ENCODE peak calls at places on chromosomes 1 and 21, in five cellular contexts. M, O, K, H and F are unnamed samples.

GRCh38 chr1:223844521-223844961 is 1.2 kb downstream of the TP53BP2 start:
- DNase-seq in M (no peak), O (no peak), K (no peak), H (no peak), F (no peak)

GRCh38 chr1:209545423-209545822 is 38.1 kb upstream of the CAMK1G start:
- DNase-seq in M (no peak), O (no peak), K (no peak), H (no peak), F (no peak)

GRCh38 chr1:166789286-166789685 is 50.0 kb upstream of the POGK start:
- DNase-seq in M (no peak), O (no peak), K (no peak), H (no peak), F (no peak)

GRCh38 chr1:44347280-44347679 is 7.8 kb downstream of the ERI3 start:
- DNase-seq in M (no peak), O (no peak), K (no peak), H (no peak), F (no peak)

GRCh38 chr1:100657876-100658715 is 61.4 kb upstream of the VCAM1 start:
- DNase-seq in M (no peak), O (peak; percentile 46), K (no peak), H (no peak), F (no peak)

GRCh38 chr1:21607549-21608529 is 61.3 kb downstream of the RAP1GAP start:
- DNase-seq in M (peak; percentile 71), O (peak; percentile 96), K (no peak), H (peak; percentile 71), F (peak; percentile 95)

GRCh38 chr1:100721502-100722205 is 2.1 kb downstream of the VCAM1 start:
- DNase-seq in M (no peak), O (peak; percentile 42), K (peak; percentile 25), H (peak; percentile 80), F (peak; percentile 39)

GRCh38 chr1:226656601-226657277 is 82.3 kb downstream of the ITPKB start:
- DNase-seq in M (peak; percentile 50), O (no peak), K (no peak), H (no peak), F (no peak)

GRCh38 chr1:1617516-1617915 is 2.2 kb downstream of the MIB2 start:
- DNase-seq in M (no peak), O (no peak), K (no peak), H (no peak), F (no peak)

GRCh38 chr1:16226495-16227179 is 10.3 kb downstream of the CPLANE2 start:
- DNase-seq in M (no peak), O (peak; percentile 84), K (no peak), H (peak; percentile 62), F (peak; percentile 80)

GRCh38 chr1:3261007-3261968 is 192.3 kb downstream of the PRDM16 start:
- DNase-seq in M (no peak), O (no peak), K (no peak), H (no peak), F (peak; percentile 83)

GRCh38 chr1:247647864-247648263 is 31.7 kb downstream of the OR13G1 start:
- DNase-seq in M (no peak), O (peak; percentile 11), K (peak; percentile 43), H (no peak), F (peak; percentile 56)

GRCh38 chr1:53413175-53414001 is 45.8 kb upstream of the DMRTB1 start:
- DNase-seq in M (no peak), O (no peak), K (no peak), H (peak; percentile 44), F (no peak)

GRCh38 chr1:176536588-176536987 is 73.6 kb downstream of the PAPPA2 start:
- DNase-seq in M (no peak), O (no peak), K (no peak), H (no peak), F (no peak)

GRCh38 chr1:89051300-89051943 is 13.6 kb downstream of the GBP1 start:
- DNase-seq in M (no peak), O (no peak), K (no peak), H (no peak), F (no peak)

GRCh38 chr1:1024421-1025415 is 4.8 kb downstream of the AGRN start:
- DNase-seq in M (peak; percentile 77), O (no peak), K (peak; percentile 92), H (no peak), F (peak; percentile 76)

GRCh38 chr21:28771790-28772501 is 220.7 kb downstream of the LTN1 start:
- DNase-seq in M (no peak), O (no peak), K (no peak), H (no peak), F (no peak)

GRCh38 chr1:76830373-76830772 is 36.9 kb upstream of the ST6GALNAC5 start:
- DNase-seq in M (no peak), O (no peak), K (no peak), H (no peak), F (no peak)

GRCh38 chr1:1106510-1107221 is 9.2 kb downstream of the C1orf159 start:
- DNase-seq in M (no peak), O (no peak), K (no peak), H (no peak), F (no peak)

GRCh38 chr21:45228171-45228641 is 59.5 kb downstream of the POFUT2 start:
- DNase-seq in M (no peak), O (peak; percentile 72), K (peak; percentile 49), H (peak; percentile 80), F (no peak)

GRCh38 chr1:153550827-153551512 is 1.9 kb upstream of the S100A3 start:
- DNase-seq in M (no peak), O (peak; percentile 8), K (no peak), H (no peak), F (no peak)

GRCh38 chr1:234322979-234323378 is 50.3 kb upstream of the COA6 start:
- DNase-seq in M (peak; percentile 49), O (peak; percentile 12), K (no peak), H (no peak), F (peak; percentile 61)

GRCh38 chr21:29115899-29116298 is 14.5 kb upstream of the MAP3K7CL start:
- DNase-seq in M (no peak), O (no peak), K (no peak), H (no peak), F (no peak)

GRCh38 chr1:31575373-31576140 is 758 bp upstream of the TINAGL1 start:
- DNase-seq in M (peak; percentile 84), O (no peak), K (peak; percentile 95), H (peak; percentile 65), F (peak; percentile 91)

GRCh38 chr1:3283849-3284248 is 170.6 kb upstream of the ARHGEF16 start:
- DNase-seq in M (peak; percentile 23), O (peak; percentile 27), K (no peak), H (no peak), F (peak; percentile 63)

GRCh38 chr1:76090284-76091180 is 16.0 kb downstream of the ST6GALNAC3 start:
- DNase-seq in M (no peak), O (no peak), K (no peak), H (no peak), F (no peak)

GRCh38 chr1:5286244-5286643 is 631.8 kb downstream of the AJAP1 start:
- DNase-seq in M (no peak), O (no peak), K (no peak), H (no peak), F (no peak)

GRCh38 chr1:185695299-185695698 is 38.9 kb upstream of the HMCN1 start:
- DNase-seq in M (no peak), O (no peak), K (no peak), H (no peak), F (no peak)
- TF ChIP-seq CTCF in M (peak; percentile 24), O (peak; percentile 27), K (no peak), H (no peak), F (no peak)

GRCh38 chr1:165296205-165296604 is 60.3 kb downstream of the LMX1A start:
- DNase-seq in M (no peak), O (no peak), K (no peak), H (no peak), F (no peak)
- TF ChIP-seq POLR2A in M (no peak), O (no peak), K (no peak), H (no peak), F (no peak)

DNA sequence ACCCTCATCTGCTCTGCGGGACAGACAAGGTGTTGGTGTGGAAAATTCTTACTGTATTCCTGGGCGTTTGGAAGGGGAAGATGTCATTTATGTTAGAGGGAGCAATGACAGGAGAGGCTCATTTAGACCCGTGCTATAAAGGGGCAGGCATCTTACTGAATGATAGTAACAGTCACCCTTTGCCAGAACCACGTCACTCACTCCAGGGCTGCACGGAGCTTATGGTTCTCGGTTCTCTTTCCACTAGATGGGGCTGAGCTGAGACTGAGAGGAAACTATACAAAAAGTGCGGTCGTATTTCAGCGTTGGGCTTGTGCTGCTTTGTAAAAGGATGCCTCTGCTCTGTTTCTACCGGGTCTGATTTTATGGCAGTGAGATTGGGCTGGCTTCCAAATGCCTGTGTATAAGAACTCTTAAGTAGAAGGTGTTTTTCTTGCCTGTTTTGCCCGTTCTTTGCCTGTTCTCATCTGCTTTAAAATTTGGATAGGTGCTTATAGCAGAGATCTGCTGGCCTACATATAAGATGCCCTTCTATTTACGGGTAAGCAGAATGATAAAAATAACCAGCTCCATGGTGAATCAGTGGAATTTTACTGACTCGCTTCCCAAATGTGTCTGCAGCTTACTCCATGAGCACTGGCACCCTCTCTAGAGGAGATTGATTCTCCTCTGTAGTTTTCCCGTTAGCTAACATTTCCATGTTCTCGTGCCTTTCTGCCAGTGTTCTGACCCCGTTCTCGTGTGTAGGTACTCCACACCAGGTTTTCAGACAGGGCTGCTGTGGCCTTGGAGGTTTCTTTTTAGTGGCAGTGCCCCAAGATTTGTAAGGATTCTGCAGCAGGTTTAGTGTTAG is 55.9 kb downstream of the MRPS6 start:
- DNase-seq in M (peak; percentile 69), O (peak; percentile 80), K (no peak), H (peak; percentile 85), F (peak; percentile 35)
- TF ChIP-seq CTCF in M (peak; percentile 28), O (peak; percentile 60), K (no peak), H (peak; percentile 36), F (no peak)

DNA sequence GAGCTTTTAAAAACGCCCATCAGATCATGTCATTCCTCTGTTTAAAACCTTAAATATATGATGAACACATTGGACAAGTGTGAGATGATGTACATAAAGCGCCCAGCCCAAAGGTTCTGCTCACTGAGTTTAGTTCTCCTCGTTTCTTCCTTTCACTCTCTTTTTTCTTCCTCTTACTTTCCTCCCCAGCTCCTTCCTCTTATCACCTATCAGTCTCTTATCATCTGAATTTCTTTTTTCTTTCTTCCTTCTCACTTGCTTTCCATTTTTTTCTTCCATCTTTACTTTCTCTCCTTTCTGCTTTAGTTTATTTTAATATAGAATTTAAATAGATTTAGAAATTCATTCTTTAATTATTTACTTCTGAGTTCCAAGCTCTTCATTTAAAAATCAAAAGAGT is 17.8 kb upstream of the POGZ start:
- DNase-seq in M (no peak), O (no peak), K (no peak), H (no peak), F (no peak)
- TF ChIP-seq POLR2A in M (no peak), O (no peak), K (no peak), H (no peak), F (no peak)

GRCh38 chr1:33181038-33181861 is 593 bp downstream of the TRIM62 start:
- DNase-seq in M (peak; percentile 9), O (peak; percentile 69), K (no peak), H (peak; percentile 82), F (peak; percentile 40)
- TF ChIP-seq CTCF in M (no peak), O (no peak), K (no peak), H (no peak), F (no peak)